ENCODE peak calls at places on chromosomes 5 and 9, in five cellular contexts. P is neural crest cell, I is left ventricle myocardium inferior, M is cardiac muscle cell, R is astrocyte of the cerebellum. L is an unnamed sample.

GRCh38 chr5:153965102-153965645 is 73.5 kb downstream of the FAM114A2 start:
- DNase-seq in R (peak; percentile 48), M (peak; percentile 72), I (no peak), P (peak; percentile 64), L (peak; percentile 74)

GRCh38 chr5:65967288-65968066 is 41.1 kb downstream of the ERBIN start:
- DNase-seq in I (no peak), P (no peak), M (no peak), R (no peak), L (no peak)

GRCh38 chr5:93893050-93893449 is 151.7 kb upstream of the POU5F2 start:
- DNase-seq in I (no peak), P (no peak), M (no peak), R (no peak), L (no peak)

GRCh38 chr9:85431396-85432102 is 310.2 kb downstream of the AGTPBP1 start:
- DNase-seq in P (no peak), R (peak; percentile 82), I (no peak), M (no peak), L (no peak)

GRCh38 chr5:57494104-57495098 is 11.8 kb upstream of the ACTBL2 start:
- DNase-seq in M (peak; percentile 32), R (peak; percentile 97), P (no peak), I (peak; percentile 30), L (no peak)

GRCh38 chr9:97470076-97470475 is 31.4 kb upstream of the TMOD1 start:
- DNase-seq in P (no peak), I (no peak), M (peak; percentile 38), R (no peak), L (peak; percentile 45)

GRCh38 chr9:2727966-2728613 is 10.8 kb downstream of the KCNV2 start:
- DNase-seq in I (no peak), M (peak; percentile 56), P (peak; percentile 18), R (peak; percentile 64), L (no peak)

GRCh38 chr9:126203313-126203712 is 123.3 kb upstream of the MVB12B start:
- DNase-seq in R (no peak), P (no peak), M (no peak), I (no peak), L (no peak)

GRCh38 chr5:152405145-152405544 is at the start of gene NMUR2:
- DNase-seq in M (peak; percentile 64), P (peak; percentile 16), I (peak; percentile 14), R (no peak), L (peak; percentile 88)

GRCh38 chr5:132747693-132748440 is 641 bp downstream of the CCNI2 start:
- DNase-seq in P (no peak), I (no peak), R (no peak), M (peak; percentile 7), L (peak; percentile 60)

GRCh38 chr5:1835431-1835830 is 34.2 kb downstream of the NDUFS6 start:
- DNase-seq in M (no peak), P (no peak), R (no peak), I (no peak), L (no peak)

GRCh38 chr9:35603506-35603985 is 1.5 kb upstream of the TESK1 start:
- DNase-seq in R (no peak), I (peak; percentile 67), M (no peak), P (no peak), L (no peak)

GRCh38 chr5:121285861-121286527 is 565.7 kb upstream of the FTMT start:
- DNase-seq in M (no peak), I (no peak), P (no peak), R (no peak), L (no peak)

GRCh38 chr9:95819636-95820035 is 55.9 kb upstream of the ERCC6L2 start:
- DNase-seq in R (no peak), I (no peak), P (no peak), M (no peak), L (no peak)

GRCh38 chr5:95238560-95239325 is 46.2 kb downstream of the MCTP1 start:
- DNase-seq in R (peak; percentile 31), I (no peak), P (no peak), M (peak; percentile 11), L (no peak)
- TF ChIP-seq CTCF in R (peak; percentile 56), I (peak; percentile 40), P (peak; percentile 50), M (peak; percentile 23), L (no peak)

DNA sequence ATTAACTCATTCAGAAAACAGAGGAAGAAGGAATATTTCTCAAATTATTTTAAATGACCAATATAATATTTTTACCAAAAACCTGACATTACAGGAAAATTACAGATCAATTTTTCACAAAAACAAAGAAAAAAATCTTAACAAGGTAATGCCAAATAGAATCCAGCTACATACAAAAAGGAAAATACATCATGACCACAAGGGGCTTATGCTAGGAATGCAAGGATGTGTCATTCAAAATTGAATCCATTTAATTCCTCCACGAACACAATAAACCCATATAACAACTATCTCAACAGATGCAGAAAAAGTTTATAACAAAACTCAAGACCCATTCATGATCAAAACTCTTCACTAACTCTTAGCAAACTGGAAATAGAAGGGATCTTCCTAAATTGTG is 239.8 kb downstream of the EPB41L4A start:
- DNase-seq in P (no peak), M (no peak), R (no peak), I (no peak), L (no peak)
- TF ChIP-seq CTCF in P (no peak), M (no peak), R (no peak), I (no peak), L (peak; percentile 30)

GRCh38 chr5:54312499-54312898 is 2.1 kb upstream of the ARL15 start:
- DNase-seq in R (no peak), I (no peak), P (no peak), M (no peak), L (no peak)

GRCh38 chr5:54311178-54311811 is 922 bp upstream of the ARL15 start:
- DNase-seq in P (no peak), I (no peak), R (no peak), M (peak; percentile 47), L (no peak)

GRCh38 chr5:54309237-54309636 is 1.1 kb downstream of the ARL15 start:
- DNase-seq in P (no peak), I (no peak), M (peak; percentile 26), R (no peak), L (no peak)

GRCh38 chr5:54309751-54310432 is 481 bp downstream of the ARL15 start:
- DNase-seq in I (peak; percentile 36), R (no peak), P (peak; percentile 5), M (peak; percentile 56), L (no peak)

GRCh38 chr5:54310433-54311177 is at the start of gene ARL15:
- DNase-seq in R (peak; percentile 95), P (peak; percentile 95), M (peak; percentile 97), I (peak; percentile 99), L (peak; percentile 97)
- TF ChIP-seq CTCF in R (no peak), P (no peak), M (no peak), I (no peak), L (no peak)

GRCh38 chr5:82364497-82364896 is 86.3 kb upstream of the RPS23 start:
- DNase-seq in I (no peak), R (peak; percentile 77), M (peak; percentile 44), P (no peak), L (no peak)
- TF ChIP-seq CTCF in I (peak; percentile 52), R (peak; percentile 61), M (peak; percentile 64), P (peak; percentile 45), L (peak; percentile 68)

GRCh38 chr9:19925674-19926503 is 137.1 kb upstream of the SLC24A2 start:
- DNase-seq in R (peak; percentile 52), I (peak; percentile 43), P (peak; percentile 86), M (peak; percentile 84), L (peak; percentile 91)
- TF ChIP-seq CTCF in R (peak; percentile 97), I (peak; percentile 99), P (peak; percentile 98), M (peak; percentile 98), L (peak; percentile 97)